ENCODE peak calls at places on chromosomes 16 and 17, in five cellular contexts. Y is HCT116, Z is H1, X is SK-N-SH, I is K562. O is an unnamed sample. For H3K4me1, the result is how much of the 10 kb centered on the place peaks cover.

GRCh38 chr16:31880322-31880979 is 6.8 kb downstream of the ZNF267 start:
- DNase-seq in Z (no peak), Y (no peak), X (no peak), I (peak), O (no peak)

GRCh38 chr17:43359469-43360105 is 39.2 kb upstream of the ARL4D start:
- DNase-seq in X (no peak), Y (no peak), Z (no peak), I (no peak), O (no peak)

GRCh38 chr16:23504076-23504452 is 6.2 kb downstream of the GGA2 start:
- DNase-seq in Z (no peak), I (no peak), Y (no peak), X (no peak), O (no peak)

GRCh38 chr16:51129105-51129504 is 22.0 kb downstream of the SALL1 start:
- DNase-seq in Z (peak), I (no peak), Y (no peak), X (no peak), O (no peak)

GRCh38 chr17:31571124-31571892 is 179.8 kb downstream of the RAB11FIP4 start:
- DNase-seq in Z (no peak), Y (no peak), I (no peak), X (no peak), O (no peak)

GRCh38 chr16:80317132-80318098 is 223.4 kb upstream of the DYNLRB2 start:
- DNase-seq in Z (peak), Y (no peak), I (peak), X (peak), O (no peak)

GRCh38 chr16:27789150-27789549 is 239.2 kb downstream of the KATNIP start:
- DNase-seq in I (no peak), X (no peak), Z (no peak), Y (no peak), O (no peak)

GRCh38 chr16:87127061-87127765 is 190.0 kb downstream of the C16orf95 start:
- DNase-seq in Y (no peak), X (no peak), Z (no peak), I (no peak), O (no peak)

GRCh38 chr17:12024332-12024731 is 3.7 kb downstream of the MAP2K4 start:
- DNase-seq in I (no peak), Y (peak), Z (no peak), X (no peak), O (no peak)

GRCh38 chr16:86893513-86893912 is 315.2 kb downstream of the FOXL1 start:
- DNase-seq in X (no peak), I (no peak), Y (no peak), Z (no peak), O (no peak)

GRCh38 chr16:56748191-56748590 is 18.3 kb downstream of the NUP93 start:
- DNase-seq in Z (no peak), Y (no peak), X (no peak), I (no peak), O (no peak)

GRCh38 chr17:49358638-49359247 is 3.3 kb downstream of the ZNF652 start:
- DNase-seq in I (no peak), X (no peak), Z (no peak), Y (no peak), O (no peak)

GRCh38 chr17:78488867-78489634 is 88.1 kb downstream of the DNAH17 start:
- DNase-seq in I (no peak), Y (no peak), X (no peak), Z (no peak), O (no peak)

GRCh38 chr17:54992797-54993639 is 24.5 kb downstream of the STXBP4 start:
- DNase-seq in Z (no peak), Y (peak), I (peak), X (peak), O (peak)

GRCh38 chr17:78979780-78980623 is at the start of gene LGALS3BP:
- DNase-seq in Y (peak), Z (peak), X (peak), I (peak), O (no peak)

GRCh38 chr16:55014022-55014421 is 83.4 kb downstream of the IRX5 start:
- DNase-seq in Y (no peak), I (no peak), X (no peak), Z (no peak), O (no peak)

DNA sequence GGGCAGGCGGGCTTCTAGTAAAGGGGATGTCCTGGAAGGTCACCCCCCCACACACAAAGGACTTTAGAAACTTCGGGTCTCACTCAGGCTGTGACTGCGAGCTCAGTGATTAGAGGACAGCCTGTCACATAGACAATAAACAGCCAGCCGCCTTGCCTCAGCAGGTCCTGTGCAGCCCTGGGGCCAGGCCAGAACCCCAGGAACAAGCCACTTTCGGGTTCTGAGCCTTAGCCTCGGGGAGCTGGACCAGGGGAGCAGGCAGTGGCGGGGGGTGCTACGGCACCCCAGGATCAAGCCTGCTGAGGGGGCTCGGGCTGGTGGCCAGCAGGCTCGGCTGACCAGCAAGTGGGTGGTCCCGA is 1.1 kb downstream of the GAS7 start:
- DNase-seq in X (no peak), Y (no peak), I (no peak), Z (no peak), O (no peak)
- H3K9ac ChIP-seq in X (no peak), Y (no peak), I (no peak), Z (no peak), O (peak)

DNA sequence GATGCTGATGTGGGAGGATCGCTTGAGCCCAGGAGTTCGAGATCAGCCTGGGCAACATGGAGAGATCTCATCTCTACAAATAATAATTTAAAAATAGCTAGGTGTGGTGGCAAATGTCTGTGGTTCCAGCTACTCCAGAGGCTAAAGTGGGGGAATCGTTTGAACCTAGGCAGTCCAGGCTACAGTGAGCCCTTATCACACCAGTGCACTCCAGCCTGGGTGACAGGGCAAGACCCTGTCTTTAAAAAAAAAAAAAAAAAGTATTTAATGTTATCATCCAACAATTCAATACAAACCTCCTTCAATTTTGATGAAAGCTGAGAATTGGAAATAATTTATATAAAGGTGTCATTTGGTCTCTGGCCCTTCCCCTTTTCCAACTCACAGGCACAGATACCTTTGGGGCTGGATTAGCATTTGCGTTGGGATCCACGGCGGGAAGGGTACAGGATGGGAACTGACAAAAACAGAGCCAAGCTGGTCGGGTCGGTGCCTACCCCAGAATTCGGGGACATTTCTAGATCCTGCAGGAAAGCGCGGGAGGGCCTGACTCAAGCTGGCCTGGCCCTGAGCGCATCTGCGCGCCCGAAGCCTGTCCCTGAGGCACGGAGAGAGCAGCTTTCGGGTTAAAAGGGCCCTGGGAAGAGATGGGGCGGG is 860 bp upstream of the DCAF7 start:
- DNase-seq in I (no peak), Z (no peak), Y (no peak), X (no peak), O (no peak)
- TF ChIP-seq YY1 in I (no peak), Z (no peak), Y (no peak), X (no peak), O (no peak)

DNA sequence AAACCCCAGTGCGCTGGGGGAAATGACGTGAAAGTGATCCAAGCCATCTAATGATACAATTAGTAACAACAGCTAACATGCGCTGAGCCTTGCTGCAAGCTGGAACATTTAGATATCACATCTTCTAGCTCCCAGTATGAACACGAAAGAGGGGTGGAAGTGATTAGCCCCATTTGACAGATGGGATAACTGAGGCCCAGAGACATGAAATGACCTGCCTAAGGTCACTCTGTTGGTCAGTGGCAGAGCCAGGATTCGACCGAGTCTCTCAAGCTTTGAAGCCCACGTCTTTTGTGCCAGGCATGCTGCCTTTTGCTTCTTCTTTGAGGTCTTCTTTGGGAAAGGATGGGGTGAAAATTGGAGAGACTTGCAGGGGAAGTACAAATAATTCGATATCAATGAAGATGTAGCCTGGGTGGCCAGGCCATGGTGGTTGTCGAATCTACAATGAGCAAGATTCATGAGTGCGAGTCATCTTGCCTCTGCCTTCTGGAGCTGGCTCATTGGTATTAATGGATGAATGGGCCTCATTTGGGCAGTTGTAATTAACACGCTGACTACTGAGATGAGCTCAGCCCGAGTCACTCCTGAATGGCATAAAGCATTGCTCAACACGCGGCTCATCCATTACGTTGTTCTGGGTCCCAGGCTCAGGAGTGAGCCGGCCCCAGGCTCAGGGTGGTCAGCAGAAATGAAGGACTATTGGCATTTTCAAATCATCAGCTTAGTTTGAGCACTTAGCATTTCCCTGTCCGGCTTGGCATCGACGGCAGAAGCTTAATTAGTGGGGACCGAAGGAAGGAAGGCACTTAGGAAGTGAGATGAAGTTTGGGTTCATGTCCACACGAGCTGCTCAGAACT is 28.0 kb upstream of the GPRC5B start:
- DNase-seq in X (no peak), Y (peak), Z (no peak), I (no peak), O (no peak)
- H3K4me1 ChIP-seq in X (under half), Y (under half), Z (under half), I (under half), O (under half)

DNA sequence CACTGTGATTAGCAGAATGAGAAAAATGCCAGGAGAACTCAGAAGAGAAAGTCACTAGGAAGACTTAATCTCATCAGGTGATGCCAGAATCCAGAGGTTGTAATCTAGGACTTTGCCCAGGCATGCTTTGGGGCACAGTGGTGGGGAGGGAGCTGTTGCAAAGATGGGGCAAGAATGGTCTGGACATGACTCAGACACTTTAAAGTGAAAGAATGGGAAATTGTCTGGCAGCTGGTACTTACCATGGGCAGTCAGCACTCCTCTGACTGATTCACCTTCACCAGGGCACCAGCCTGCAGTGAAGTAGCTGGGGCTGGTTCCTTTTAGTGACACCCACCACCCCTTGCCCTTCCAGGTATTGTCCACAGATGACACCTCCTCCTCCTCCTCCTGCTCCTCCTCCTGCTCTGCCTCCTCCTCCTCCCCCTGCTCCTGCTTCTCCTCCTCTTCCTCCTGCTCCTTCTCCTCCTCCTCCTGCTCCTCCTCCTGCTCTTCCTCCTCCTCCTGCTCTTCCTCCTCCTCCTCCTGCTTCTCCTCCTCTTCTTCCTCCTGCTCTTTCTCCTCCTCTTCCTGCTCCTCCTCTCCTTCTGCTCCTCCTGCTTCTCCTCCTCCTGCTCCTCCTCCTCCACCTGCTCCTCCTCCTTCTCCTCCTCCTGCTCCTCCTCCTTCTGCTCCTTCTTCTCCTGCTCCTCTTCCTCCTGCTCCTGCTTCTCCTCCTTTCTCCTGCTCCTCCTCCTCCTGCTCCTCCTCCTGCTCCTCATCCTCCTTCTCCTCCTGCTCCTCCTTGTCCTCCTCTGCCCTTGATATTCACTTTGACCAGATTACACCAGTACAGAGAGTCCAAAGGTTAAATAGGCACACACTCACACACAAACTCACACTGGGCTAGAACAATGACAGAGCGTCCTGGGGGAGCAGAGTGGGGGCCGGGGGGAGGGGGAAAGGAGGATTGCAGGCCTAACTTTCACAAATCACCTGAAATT is at the start of gene CHD9NB:
- DNase-seq in I (no peak), Z (no peak), Y (peak), X (peak), O (no peak)
- H3K9ac ChIP-seq in I (no peak), Z (no peak), Y (peak), X (peak), O (no peak)

GRCh38 chr16:84380405-84380804 is 12.1 kb downstream of the ATP2C2 start:
- DNase-seq in Y (no peak), Z (no peak), X (no peak), I (no peak), O (no peak)
- TF ChIP-seq YY1 in Y (no peak), Z (no peak), X (no peak), I (no peak), O (no peak)

GRCh38 chr16:88475037-88475436 is 22.0 kb downstream of the ZFPM1 start:
- DNase-seq in Y (no peak), X (no peak), Z (no peak), I (no peak), O (no peak)
- H3K4me1 ChIP-seq in Y (under half), X (under half), Z (under half), I (half or more), O (under half)

DNA sequence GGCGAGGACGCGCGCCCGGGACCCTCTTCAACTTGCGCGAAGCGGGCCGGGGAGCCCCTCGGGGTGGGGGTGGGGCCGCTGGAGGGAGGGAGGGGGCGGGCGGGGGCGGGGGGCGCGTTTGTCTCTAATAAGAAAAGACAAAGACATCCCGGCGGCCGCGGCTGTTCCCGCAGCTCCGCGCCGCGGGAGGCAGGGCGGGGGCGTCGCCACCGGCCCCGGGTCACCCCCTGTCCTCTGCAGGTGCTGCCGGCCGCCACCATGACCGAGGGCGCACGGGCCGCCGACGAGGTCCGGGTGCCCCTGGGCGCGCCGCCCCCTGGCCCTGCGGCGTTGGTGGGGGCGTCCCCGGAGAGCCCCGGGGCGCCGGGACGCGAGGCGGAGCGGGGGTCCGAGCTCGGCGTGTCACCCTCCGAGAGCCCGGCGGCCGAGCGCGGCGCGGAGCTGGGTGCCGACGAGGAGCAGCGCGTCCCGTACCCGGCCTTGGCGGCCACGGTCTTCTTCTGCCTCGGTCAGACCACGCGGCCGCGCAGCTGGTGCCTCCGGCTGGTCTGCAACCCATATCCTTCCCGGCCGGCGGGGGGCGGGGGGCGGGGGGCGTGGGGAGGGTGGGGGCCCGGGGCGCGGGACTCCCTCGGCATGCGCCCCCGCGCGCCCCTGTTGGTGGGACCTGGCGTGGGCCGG is 714 bp downstream of the CACNA1H start:
- DNase-seq in Y (no peak), X (no peak), Z (no peak), I (no peak), O (no peak)
- H3K9ac ChIP-seq in Y (no peak), X (no peak), Z (no peak), I (no peak), O (peak)

GRCh38 chr16:22296225-22297113 is 740 bp upstream of the POLR3E start:
- DNase-seq in Y (no peak), I (no peak), X (no peak), Z (peak), O (no peak)
- TF ChIP-seq YY1 in Y (no peak), I (no peak), X (no peak), Z (no peak), O (no peak)

O was measured in NT2/D1.